ENCODE peak calls at places on chromosomes 2 and 18, in ten cellular contexts. B, K, X, O, A, F, H, R, P and M are unnamed samples.

GRCh38 chr18:68314403-68314802 is 400.5 kb downstream of the TMX3 start:
- DNase-seq in B (no peak), K (no peak), X (no peak), O (no peak), A (no peak), F (no peak), H (no peak), R (no peak), P (no peak), M (no peak)

GRCh38 chr18:63105636-63106316 is 213.8 kb downstream of the BCL2 start:
- DNase-seq in B (no peak), K (no peak), X (peak; percentile 76), O (no peak), A (no peak), F (no peak), H (no peak), R (no peak), P (no peak), M (no peak)

GRCh38 chr18:26547302-26548143 is 830 bp downstream of the KCTD1 start:
- DNase-seq in B (peak; percentile 72), K (peak; percentile 19), X (peak; percentile 29), O (no peak), A (peak; percentile 73), F (peak; percentile 51), H (no peak), R (peak; percentile 79), P (peak; percentile 86), M (peak; percentile 60)

GRCh38 chr2:202378001-202378400 is 1.9 kb downstream of the BMPR2 start:
- DNase-seq in B (no peak), K (no peak), X (no peak), O (no peak), A (no peak), F (no peak), H (peak; percentile 33), R (no peak), P (no peak), M (no peak)

GRCh38 chr2:4882421-4882820 is 809.8 kb upstream of the SOX11 start:
- DNase-seq in B (no peak), K (no peak), X (no peak), O (no peak), A (no peak), F (no peak), H (no peak), R (no peak), P (no peak), M (no peak)

GRCh38 chr2:163734911-163735691 is 707 bp downstream of the FIGN start:
- DNase-seq in B (no peak), K (no peak), X (no peak), O (no peak), A (no peak), F (no peak), H (peak; percentile 44), R (no peak), P (no peak), M (no peak)

GRCh38 chr2:142008135-142008744 is 122.6 kb downstream of the LRP1B start:
- DNase-seq in B (no peak), K (no peak), X (no peak), O (no peak), A (no peak), F (no peak), H (no peak), R (no peak), P (no peak), M (no peak)

GRCh38 chr2:200404615-200405014 is 98.1 kb downstream of the SPATS2L start:
- DNase-seq in B (no peak), K (no peak), X (no peak), O (no peak), A (no peak), F (no peak), H (no peak), R (no peak), P (no peak), M (no peak)

GRCh38 chr18:12744103-12744502 is 41.3 kb downstream of the PSMG2 start:
- DNase-seq in B (no peak), K (no peak), X (no peak), O (peak; percentile 54), A (no peak), F (no peak), H (peak; percentile 54), R (no peak), P (no peak), M (no peak)

GRCh38 chr18:23842305-23842704 is 153.1 kb downstream of the LAMA3 start:
- DNase-seq in B (no peak), K (no peak), X (no peak), O (no peak), A (no peak), F (no peak), H (no peak), R (no peak), P (no peak), M (no peak)

GRCh38 chr2:75389271-75389670 is 171.5 kb downstream of the EVA1A start:
- DNase-seq in B (no peak), K (no peak), X (no peak), O (no peak), A (no peak), F (no peak), H (no peak), R (no peak), P (no peak), M (no peak)

GRCh38 chr2:27916293-27917015 is 25.9 kb downstream of the BABAM2 start:
- DNase-seq in B (no peak), K (no peak), X (no peak), O (no peak), A (no peak), F (no peak), H (no peak), R (no peak), P (no peak), M (no peak)

GRCh38 chr18:48580782-48581181 is 42.0 kb downstream of the CTIF start:
- DNase-seq in B (peak; percentile 53), K (no peak), X (no peak), O (no peak), A (no peak), F (no peak), H (no peak), R (no peak), P (no peak), M (no peak)

GRCh38 chr2:31032475-31032874 is 105.8 kb downstream of the GALNT14 start:
- DNase-seq in B (no peak), K (no peak), X (no peak), O (no peak), A (no peak), F (no peak), H (no peak), R (no peak), P (no peak), M (no peak)

GRCh38 chr18:80026363-80026762 is 7.9 kb upstream of the RBFA start:
- DNase-seq in B (no peak), K (no peak), X (no peak), O (no peak), A (no peak), F (no peak), H (no peak), R (no peak), P (no peak), M (no peak)
- H3K9me3 ChIP-seq in B (peaks cover 30% of the 10 kb centered on the region), K (peaks cover 38% of the 10 kb centered on the region), X (peaks cover 44% of the 10 kb centered on the region), O (peaks cover 28% of the 10 kb centered on the region), A (peaks cover 67% of the 10 kb centered on the region), F (peaks cover 40% of the 10 kb centered on the region), H (peaks cover 42% of the 10 kb centered on the region), R (peaks cover 44% of the 10 kb centered on the region), P (peaks cover 52% of the 10 kb centered on the region), M (peaks cover 49% of the 10 kb centered on the region)

GRCh38 chr2:183035954-183036669 is 2.1 kb downstream of the NCKAP1 start:
- DNase-seq in B (no peak), K (no peak), X (no peak), O (peak; percentile 25), A (no peak), F (no peak), H (peak; percentile 13), R (no peak), P (no peak), M (no peak)

GRCh38 chr2:183037281-183037659 is 987 bp downstream of the NCKAP1 start:
- DNase-seq in B (no peak), K (no peak), X (no peak), O (peak; percentile 81), A (no peak), F (no peak), H (peak; percentile 71), R (no peak), P (no peak), M (no peak)

GRCh38 chr2:183035298-183035953 is 2.8 kb downstream of the NCKAP1 start:
- DNase-seq in B (no peak), K (no peak), X (no peak), O (peak; percentile 46), A (no peak), F (no peak), H (peak; percentile 38), R (no peak), P (no peak), M (no peak)

GRCh38 chr2:183033951-183034350 is 4.3 kb downstream of the NCKAP1 start:
- DNase-seq in B (no peak), K (no peak), X (no peak), O (no peak), A (no peak), F (no peak), H (no peak), R (no peak), P (no peak), M (no peak)

DNA sequence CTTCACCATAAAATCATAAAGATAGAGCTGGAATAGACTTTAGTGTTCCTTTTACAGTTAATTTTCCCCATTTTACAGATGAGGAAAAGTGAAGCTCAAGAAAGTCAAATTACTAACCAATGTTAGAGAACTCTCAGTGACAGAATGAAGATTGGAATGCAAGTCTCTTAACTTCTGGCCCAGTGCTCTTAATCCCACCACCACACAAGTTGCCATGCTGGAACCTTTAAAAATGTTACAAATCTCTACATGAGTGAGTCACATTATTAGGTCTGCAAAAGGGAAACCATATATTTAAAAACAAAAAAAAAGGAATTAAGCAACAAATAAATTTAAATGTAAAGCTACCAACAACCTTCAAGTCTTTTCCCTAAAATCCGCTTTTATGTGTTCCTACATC is 3.5 kb downstream of the NCKAP1 start:
- DNase-seq in B (no peak), K (no peak), X (no peak), O (peak; percentile 54), A (no peak), F (no peak), H (peak; percentile 42), R (no peak), P (no peak), M (no peak)
- H3K27ac ChIP-seq in B (no peak overlapping the region), K (no peak overlapping the region), X (no peak overlapping the region), O (peak overlapping the region; percentile 0), A (peak overlapping the region; percentile 99), F (no peak overlapping the region), H (no peak overlapping the region), R (no peak overlapping the region), P (no peak overlapping the region), M (peak overlapping the region; percentile 92)

DNA sequence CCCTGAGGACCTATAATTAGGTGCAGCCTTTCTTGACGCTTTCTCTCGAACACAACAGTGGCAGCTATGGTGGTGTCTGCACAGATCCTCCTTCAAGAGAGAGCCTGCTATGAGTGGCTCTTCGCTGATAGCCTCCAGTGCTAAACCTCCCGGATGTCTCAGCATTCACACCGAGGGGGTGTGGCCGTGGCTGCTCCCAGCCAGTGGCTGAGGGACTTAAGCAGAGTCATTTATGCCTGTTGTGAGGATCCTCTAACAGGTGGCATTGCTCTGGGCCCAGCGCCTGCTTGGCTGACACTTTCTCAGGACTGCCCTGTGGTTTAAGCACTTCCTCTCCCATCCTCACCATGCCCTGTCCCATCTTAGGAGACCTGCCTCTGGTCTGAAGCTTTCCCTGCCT is 592.0 kb upstream of the LRRTM1 start:
- DNase-seq in B (no peak), K (no peak), X (no peak), O (no peak), A (no peak), F (no peak), H (no peak), R (no peak), P (no peak), M (no peak)
- H3K9me3 ChIP-seq in B (no peaks in the 10 kb centered on the region), K (peaks cover 5% of the 10 kb centered on the region), X (no peaks in the 10 kb centered on the region), O (no peaks in the 10 kb centered on the region), A (no peaks in the 10 kb centered on the region), F (no peaks in the 10 kb centered on the region), H (no peaks in the 10 kb centered on the region), R (no peaks in the 10 kb centered on the region), P (no peaks in the 10 kb centered on the region), M (no peaks in the 10 kb centered on the region)

GRCh38 chr18:44801796-44802195 is 121.1 kb downstream of the SETBP1 start:
- DNase-seq in B (no peak), K (no peak), X (no peak), O (no peak), A (no peak), F (no peak), H (no peak), R (no peak), P (no peak), M (no peak)
- H3K27ac ChIP-seq in B (no peak overlapping the region), K (no peak overlapping the region), X (peak overlapping the region; percentile 81), O (no peak overlapping the region), A (peak overlapping the region; percentile 97), F (no peak overlapping the region), H (no peak overlapping the region), R (no peak overlapping the region), P (no peak overlapping the region), M (peak overlapping the region; percentile 89)